ENCODE peak calls at places on chromosomes 2 and 18, in six cellular contexts. O is activated gamma-delta T cell treated with Interleukin-2 at 50 U/mL for 16 hours, L is ELF-1, X is IMR-90, J is kidney, W is germinal center. U is an unnamed sample.

GRCh38 chr2:180411631-180412030 is 404.5 kb upstream of the CWC22 start:
- DNase-seq in X (no peak), O (no peak), J (no peak), W (no peak), L (no peak), U (no peak)

GRCh38 chr2:96655491-96655973 is 13.0 kb downstream of the FER1L5 start:
- DNase-seq in X (no peak), W (no peak), L (no peak), J (no peak), O (no peak), U (no peak)

GRCh38 chr2:10159486-10160160 is 37.1 kb downstream of the RRM2 start:
- DNase-seq in L (no peak), X (no peak), J (peak; percentile 39), W (no peak), O (no peak), U (no peak)

GRCh38 chr18:38450876-38451275 is 885.3 kb upstream of the CELF4 start:
- DNase-seq in L (no peak), W (no peak), X (no peak), O (no peak), J (no peak), U (no peak)

GRCh38 chr2:38597115-38597514 is 5.6 kb downstream of the HNRNPLL start:
- DNase-seq in O (no peak), L (no peak), W (no peak), J (no peak), X (no peak), U (no peak)

GRCh38 chr2:219471476-219472371 is 27.0 kb upstream of the GMPPA start:
- DNase-seq in O (no peak), J (peak; percentile 57), L (no peak), W (no peak), X (no peak), U (no peak)

GRCh38 chr2:142944721-142945120 is 67.3 kb downstream of the KYNU start:
- DNase-seq in X (peak; percentile 52), W (no peak), J (no peak), L (no peak), O (no peak), U (no peak)

GRCh38 chr2:76579911-76580310 is 869.2 kb upstream of the GCFC2 start:
- DNase-seq in J (no peak), X (no peak), W (no peak), O (no peak), L (peak; percentile 67), U (no peak)

GRCh38 chr2:179455824-179456223 is 191.2 kb upstream of the SESTD1 start:
- DNase-seq in O (no peak), X (peak; percentile 34), L (no peak), J (no peak), W (no peak), U (no peak)

U was measured in GM12865.